ENCODE peak calls at places on chromosomes 16 and 17, in ten cellular contexts. Z, O, I, S, U, V, N, F, W and D are unnamed samples.
A peak's percentile ranks its signal among the peaks of the same experiment; 100 is the strongest.

GRCh38 chr17:54404259-54404658 is 496.4 kb upstream of the TOM1L1 start:
- DNase-seq in Z (no peak), O (no peak), I (no peak), S (no peak), U (no peak), V (no peak), N (no peak), F (no peak), W (no peak), D (no peak)

GRCh38 chr17:41593306-41594095 is 6.8 kb upstream of the KRT14 start:
- DNase-seq in Z (no peak), O (no peak), I (no peak), S (no peak), U (no peak), V (no peak), N (no peak), F (no peak), W (no peak), D (no peak)

GRCh38 chr16:64754279-64754678 is 367.6 kb downstream of the CDH11 start:
- DNase-seq in Z (no peak), O (no peak), I (no peak), S (no peak), U (no peak), V (no peak), N (no peak), F (no peak), W (no peak), D (no peak)

GRCh38 chr17:42010898-42011516 is 6.2 kb downstream of the DNAJC7 start:
- DNase-seq in Z (no peak), O (no peak), I (peak; percentile 76), S (no peak), U (no peak), V (no peak), N (no peak), F (peak; percentile 20), W (no peak), D (peak; percentile 12)

GRCh38 chr16:86306046-86306644 is 204.2 kb upstream of the FOXF1 start:
- DNase-seq in Z (no peak), O (no peak), I (no peak), S (no peak), U (no peak), V (no peak), N (no peak), F (no peak), W (no peak), D (no peak)

GRCh38 chr17:58593121-58593520 is 78.7 kb upstream of the MTMR4 start:
- DNase-seq in Z (no peak), O (no peak), I (no peak), S (no peak), U (no peak), V (no peak), N (no peak), F (no peak), W (no peak), D (no peak)

GRCh38 chr16:68866933-68867332 is 23.6 kb downstream of the TANGO6 start:
- DNase-seq in Z (no peak), O (no peak), I (no peak), S (no peak), U (no peak), V (no peak), N (no peak), F (no peak), W (no peak), D (no peak)

GRCh38 chr17:17515921-17516295 is 19.7 kb upstream of the RASD1 start:
- DNase-seq in Z (no peak), O (no peak), I (no peak), S (no peak), U (no peak), V (no peak), N (no peak), F (no peak), W (no peak), D (no peak)

GRCh38 chr17:14310101-14310500 is 9.2 kb downstream of the HS3ST3B1 start:
- DNase-seq in Z (peak; percentile 67), O (no peak), I (no peak), S (no peak), U (no peak), V (no peak), N (no peak), F (peak; percentile 14), W (no peak), D (no peak)

GRCh38 chr16:89540557-89540956 is 19.9 kb upstream of the RPL13 start:
- DNase-seq in Z (no peak), O (no peak), I (no peak), S (no peak), U (peak; percentile 57), V (no peak), N (no peak), F (no peak), W (no peak), D (no peak)

GRCh38 chr16:11484691-11485258 is 101.9 kb downstream of the LITAF start:
- DNase-seq in Z (no peak), O (no peak), I (no peak), S (no peak), U (no peak), V (no peak), N (peak; percentile 31), F (no peak), W (no peak), D (no peak)

GRCh38 chr17:9213311-9213655 is 192.0 kb downstream of the NTN1 start:
- DNase-seq in Z (no peak), O (no peak), I (no peak), S (no peak), U (no peak), V (no peak), N (peak; percentile 33), F (no peak), W (no peak), D (no peak)

GRCh38 chr16:8955828-8956227 is 7.9 kb downstream of the USP7 start:
- DNase-seq in Z (no peak), O (no peak), I (no peak), S (no peak), U (no peak), V (no peak), N (no peak), F (no peak), W (no peak), D (no peak)

GRCh38 chr17:80781188-80781577 is 210.5 kb upstream of the CHMP6 start:
- DNase-seq in Z (no peak), O (no peak), I (no peak), S (no peak), U (no peak), V (no peak), N (no peak), F (no peak), W (no peak), D (no peak)

GRCh38 chr16:65548470-65548869 is 426.6 kb upstream of the CDH11 start:
- DNase-seq in Z (no peak), O (no peak), I (no peak), S (no peak), U (no peak), V (no peak), N (no peak), F (no peak), W (no peak), D (no peak)

GRCh38 chr17:19361975-19362292 is 589 bp downstream of the B9D1 start:
- DNase-seq in Z (no peak), O (no peak), I (no peak), S (no peak), U (no peak), V (no peak), N (no peak), F (no peak), W (no peak), D (no peak)

GRCh38 chr16:81928975-81929374 is 82.3 kb downstream of the SDR42E1 start:
- DNase-seq in Z (peak; percentile 82), O (no peak), I (no peak), S (no peak), U (no peak), V (no peak), N (no peak), F (no peak), W (no peak), D (no peak)

GRCh38 chr17:37844158-37844976 is 79.8 kb upstream of the TBC1D3K start:
- DNase-seq in Z (no peak), O (peak; percentile 66), I (peak; percentile 87), S (no peak), U (peak; percentile 58), V (peak; percentile 55), N (peak; percentile 70), F (peak; percentile 44), W (peak; percentile 52), D (no peak)

GRCh38 chr17:8068736-8069586 is 18.6 kb downstream of the ALOX12B start:
- DNase-seq in Z (no peak), O (peak; percentile 68), I (no peak), S (peak; percentile 41), U (peak; percentile 42), V (no peak), N (no peak), F (no peak), W (no peak), D (peak; percentile 50)

GRCh38 chr17:38702166-38702899 is 2.7 kb upstream of the MLLT6 start:
- DNase-seq in Z (no peak), O (peak; percentile 91), I (peak; percentile 94), S (peak; percentile 85), U (peak; percentile 87), V (peak; percentile 85), N (peak; percentile 92), F (peak; percentile 89), W (peak; percentile 91), D (peak; percentile 88)

GRCh38 chr16:88770459-88771293 is 14.3 kb downstream of the PIEZO1 start:
- DNase-seq in Z (no peak), O (peak; percentile 75), I (no peak), S (peak; percentile 76), U (peak; percentile 70), V (peak; percentile 25), N (peak; percentile 55), F (peak; percentile 66), W (no peak), D (no peak)

GRCh38 chr16:80580109-80580832 is 39.5 kb downstream of the DYNLRB2 start:
- DNase-seq in Z (no peak), O (no peak), I (no peak), S (no peak), U (no peak), V (peak; percentile 55), N (no peak), F (no peak), W (no peak), D (no peak)
- TF ChIP-seq POLR2A in Z (no peak), O (no peak), I (no peak), S (no peak), U (no peak), V (no peak), N (no peak), F (no peak), W (no peak), D (no peak)

GRCh38 chr16:56793504-56793903 is 63.6 kb downstream of the NUP93 start:
- DNase-seq in Z (no peak), O (no peak), I (peak; percentile 14), S (no peak), U (no peak), V (no peak), N (no peak), F (no peak), W (peak; percentile 20), D (no peak)
- TF ChIP-seq CTCF in Z (no peak), O (no peak), I (peak; percentile 76), S (peak; percentile 9), U (no peak), V (peak; percentile 26), N (peak; percentile 53), F (no peak), W (peak; percentile 28), D (no peak)

GRCh38 chr17:31318298-31319190 is 2.9 kb downstream of the EVI2A start:
- DNase-seq in Z (no peak), O (peak; percentile 46), I (no peak), S (peak; percentile 73), U (peak; percentile 74), V (peak; percentile 66), N (no peak), F (no peak), W (peak; percentile 74), D (peak; percentile 51)
- TF ChIP-seq POLR2A in Z (no peak), O (peak; percentile 57), I (no peak), S (no peak), U (no peak), V (no peak), N (no peak), F (no peak), W (no peak), D (no peak)

GRCh38 chr17:51435641-51436091 is 175.3 kb downstream of the UTP18 start:
- DNase-seq in Z (no peak), O (peak; percentile 48), I (peak; percentile 91), S (no peak), U (no peak), V (no peak), N (peak; percentile 91), F (peak; percentile 77), W (peak; percentile 42), D (no peak)
- TF ChIP-seq CTCF in Z (no peak), O (no peak), I (peak; percentile 66), S (no peak), U (peak; percentile 30), V (peak; percentile 18), N (peak; percentile 73), F (peak; percentile 12), W (no peak), D (no peak)